ENCODE peak calls at places on chromosomes 1 and 21, in ten cellular contexts. H is HL-60, M is AG09309, D is right lobe of liver, U is AG04450, Q is choroid plexus epithelial cell, F is fibroblast of lung, P is cardiac fibroblast, X is astrocyte of the spinal cord, S is HCT116. I is an unnamed sample.

GRCh38 chr1:21237386-21238088 is 52.7 kb downstream of the ECE1 start:
- DNase-seq in H (no peak), M (no peak), D (no peak), U (no peak), Q (no peak), F (no peak), P (no peak), X (no peak), S (no peak), I (no peak)

GRCh38 chr1:94317790-94318188 is 80.4 kb upstream of the ARHGAP29 start:
- DNase-seq in H (no peak), M (no peak), D (no peak), U (no peak), Q (no peak), F (no peak), P (no peak), X (no peak), S (no peak), I (no peak)

GRCh38 chr1:172533511-172534116 is 664 bp downstream of the SUCO start:
- DNase-seq in H (peak), M (peak), D (peak), U (no peak), Q (peak), F (peak), P (peak), X (peak), S (no peak), I (no peak)

GRCh38 chr21:46126321-46127238 is 28.7 kb downstream of the COL6A2 start:
- DNase-seq in H (no peak), M (no peak), D (peak), U (no peak), Q (no peak), F (no peak), P (no peak), X (no peak), S (no peak), I (no peak)

GRCh38 chr21:42757826-42758655 is 104.6 kb downstream of the PDE9A start:
- DNase-seq in H (no peak), M (no peak), D (no peak), U (no peak), Q (no peak), F (no peak), P (no peak), X (no peak), S (no peak), I (no peak)

GRCh38 chr1:75768021-75768420 is 18.0 kb upstream of the RABGGTB start:
- DNase-seq in H (no peak), M (no peak), D (no peak), U (no peak), Q (peak), F (no peak), P (peak), X (no peak), S (no peak), I (no peak)

GRCh38 chr21:32442566-32443318 is 30.2 kb downstream of the EVA1C start:
- DNase-seq in H (no peak), M (no peak), D (no peak), U (no peak), Q (peak), F (no peak), P (peak), X (no peak), S (no peak), I (no peak)

GRCh38 chr21:33308586-33309490 is 15.9 kb upstream of the IFNAR1 start:
- DNase-seq in H (peak), M (no peak), D (no peak), U (no peak), Q (peak), F (peak), P (no peak), X (peak), S (no peak), I (no peak)

GRCh38 chr1:28058971-28059878 is 29.2 kb downstream of the EYA3 start:
- DNase-seq in H (peak), M (no peak), D (no peak), U (no peak), Q (no peak), F (no peak), P (no peak), X (no peak), S (no peak), I (no peak)

GRCh38 chr1:185341196-185341781 is 24.2 kb upstream of the IVNS1ABP start:
- DNase-seq in H (no peak), M (no peak), D (no peak), U (no peak), Q (no peak), F (no peak), P (no peak), X (no peak), S (no peak), I (no peak)

GRCh38 chr1:185342017-185342416 is 25.0 kb upstream of the IVNS1ABP start:
- DNase-seq in H (no peak), M (no peak), D (no peak), U (no peak), Q (no peak), F (no peak), P (no peak), X (peak), S (no peak), I (peak)

GRCh38 chr1:185342672-185343259 is 25.7 kb upstream of the IVNS1ABP start:
- DNase-seq in H (no peak), M (no peak), D (no peak), U (no peak), Q (no peak), F (no peak), P (no peak), X (no peak), S (no peak), I (no peak)

GRCh38 chr1:185337221-185337620 is 20.2 kb upstream of the IVNS1ABP start:
- DNase-seq in H (peak), M (peak), D (no peak), U (no peak), Q (peak), F (no peak), P (peak), X (peak), S (no peak), I (no peak)

DNA sequence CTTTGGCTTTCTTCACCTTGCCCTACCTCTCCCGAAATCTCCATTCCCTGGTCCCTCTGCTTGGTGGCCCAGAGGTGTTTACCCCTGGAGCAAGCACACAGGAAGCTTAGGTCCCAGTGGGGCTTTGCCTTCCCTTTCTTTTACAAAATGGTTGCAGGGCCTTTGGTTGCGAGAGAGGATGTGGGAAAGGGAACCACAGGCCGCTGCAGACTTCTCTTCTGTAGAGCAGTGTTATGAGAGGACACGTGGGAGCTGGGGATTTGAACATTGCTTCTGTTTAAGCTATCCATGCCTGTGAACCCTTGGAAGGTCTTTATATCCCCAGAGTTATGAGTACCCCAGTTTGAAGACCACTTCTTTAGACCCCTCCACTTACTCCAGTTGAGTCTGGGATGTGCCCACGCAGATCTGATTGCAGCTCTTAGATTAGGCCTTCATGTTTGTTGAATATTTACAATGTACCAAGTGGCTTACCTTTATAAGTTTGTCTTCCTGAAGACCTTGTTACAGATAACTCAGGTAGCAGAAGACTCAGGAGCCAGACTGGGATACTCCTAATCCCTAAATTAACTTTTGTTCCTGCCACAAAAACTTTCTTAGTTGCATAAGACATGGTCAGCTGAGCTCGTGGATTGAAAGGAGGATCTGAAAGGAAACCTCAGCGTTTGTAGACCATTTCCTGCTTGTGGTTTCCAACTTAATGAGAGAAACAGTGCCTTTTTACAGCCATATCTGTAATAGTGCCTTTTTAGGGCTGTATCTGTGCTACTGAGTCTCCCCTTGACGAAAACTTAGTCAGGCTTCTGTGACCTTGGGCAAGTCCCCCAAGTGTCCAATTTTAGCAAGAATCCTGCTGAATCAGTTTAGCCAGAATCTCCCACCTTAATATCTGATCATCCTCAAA is 21.9 kb upstream of the IVNS1ABP start:
- DNase-seq in H (peak), M (peak), D (no peak), U (no peak), Q (peak), F (no peak), P (peak), X (peak), S (no peak), I (peak)
- H3K4me3 ChIP-seq in H (no peak), M (no peak), D (no peak), U (no peak), Q (no peak), F (no peak), P (no peak), X (no peak), S (no peak), I (no peak)

GRCh38 chr1:14415396-14415795 is 183.1 kb upstream of the KAZN start:
- DNase-seq in H (no peak), M (no peak), D (no peak), U (no peak), Q (no peak), F (no peak), P (no peak), X (no peak), S (no peak), I (no peak)
- TF ChIP-seq CTCF in H (no peak), M (peak), D (no peak), U (no peak), Q (peak), F (no peak), P (no peak), X (peak), S (peak), I (peak)

DNA sequence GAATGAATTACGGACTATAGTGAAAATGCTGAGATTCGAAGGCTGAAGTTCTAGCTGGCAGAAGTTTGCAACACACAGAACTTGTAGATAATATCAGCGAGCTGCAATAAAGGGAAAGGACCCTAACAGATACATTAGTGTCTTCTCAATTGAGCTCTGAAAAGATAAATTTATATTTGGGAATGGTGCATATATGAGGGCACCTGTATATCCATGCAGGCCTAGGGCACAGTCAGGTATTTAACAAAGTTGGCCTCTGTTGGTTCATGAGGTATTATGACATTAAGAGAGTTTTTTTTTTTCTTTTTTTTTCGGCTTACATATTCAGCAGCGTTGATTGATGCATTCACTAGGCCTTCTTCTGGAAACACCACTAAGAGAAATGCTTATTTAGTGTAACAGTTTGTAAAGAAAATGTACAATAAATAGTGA is 2.2 kb downstream of the NFIA start:
- DNase-seq in H (no peak), M (no peak), D (no peak), U (no peak), Q (no peak), F (no peak), P (peak), X (peak), S (no peak), I (no peak)
- H3K4me3 ChIP-seq in H (no peak), M (no peak), D (peak), U (no peak), Q (peak), F (peak), P (peak), X (peak), S (no peak), I (peak)

DNA sequence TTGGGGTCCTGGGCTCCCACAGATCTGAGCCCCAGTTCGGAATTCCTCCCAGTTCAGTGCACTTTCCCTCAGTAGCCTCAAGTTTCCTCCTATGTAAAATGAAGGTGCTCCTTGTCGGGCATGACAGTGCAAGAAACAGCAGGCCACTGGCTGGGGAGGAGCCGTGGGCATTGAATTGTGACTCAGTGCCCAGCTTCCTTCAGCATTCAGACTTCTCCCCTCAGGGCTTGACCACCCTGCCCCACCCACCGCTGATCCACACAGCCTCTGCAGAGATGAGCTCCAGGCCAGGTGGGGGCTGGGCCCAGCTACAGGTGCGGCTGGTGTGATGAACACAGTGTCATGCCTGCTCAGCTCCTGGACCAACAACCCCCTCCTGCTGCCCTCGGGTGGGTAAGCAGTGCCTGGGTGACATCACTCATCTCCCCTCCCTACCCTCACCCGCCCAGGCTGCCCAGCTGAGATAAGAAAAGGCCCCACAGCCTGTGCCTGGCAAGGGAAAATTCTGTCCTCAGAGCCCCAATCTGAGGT is 4.9 kb downstream of the MOB3C start:
- DNase-seq in H (no peak), M (no peak), D (no peak), U (no peak), Q (no peak), F (no peak), P (peak), X (no peak), S (no peak), I (no peak)
- TF ChIP-seq CTCF in H (no peak), M (no peak), D (no peak), U (no peak), Q (no peak), F (no peak), P (no peak), X (no peak), S (no peak), I (no peak)

GRCh38 chr1:231070758-231071443 is 30.8 kb upstream of the FAM89A start:
- DNase-seq in H (no peak), M (no peak), D (no peak), U (no peak), Q (peak), F (no peak), P (no peak), X (no peak), S (no peak), I (no peak)

GRCh38 chr1:231072054-231072453 is 32.0 kb upstream of the FAM89A start:
- DNase-seq in H (no peak), M (no peak), D (no peak), U (no peak), Q (no peak), F (no peak), P (no peak), X (no peak), S (no peak), I (no peak)

GRCh38 chr1:231069333-231069732 is 29.3 kb upstream of the FAM89A start:
- DNase-seq in H (no peak), M (no peak), D (no peak), U (no peak), Q (no peak), F (no peak), P (no peak), X (no peak), S (no peak), I (no peak)

GRCh38 chr1:231065510-231066241 is 25.6 kb upstream of the FAM89A start:
- DNase-seq in H (no peak), M (no peak), D (no peak), U (no peak), Q (no peak), F (no peak), P (no peak), X (no peak), S (no peak), I (no peak)

GRCh38 chr1:231068772-231069171 is 28.7 kb upstream of the FAM89A start:
- DNase-seq in H (no peak), M (no peak), D (no peak), U (no peak), Q (no peak), F (no peak), P (no peak), X (no peak), S (no peak), I (no peak)
- H3K4me3 ChIP-seq in H (no peak), M (no peak), D (no peak), U (no peak), Q (no peak), F (no peak), P (no peak), X (no peak), S (no peak), I (no peak)

GRCh38 chr21:38651570-38651969 is 153.3 kb upstream of the ERG start:
- DNase-seq in H (no peak), M (no peak), D (no peak), U (no peak), Q (no peak), F (no peak), P (no peak), X (no peak), S (no peak), I (no peak)

GRCh38 chr21:38654580-38654979 is 151.1 kb upstream of the ETS2 start:
- DNase-seq in H (no peak), M (no peak), D (no peak), U (no peak), Q (no peak), F (no peak), P (no peak), X (no peak), S (no peak), I (no peak)

GRCh38 chr21:38649120-38649519 is 150.8 kb upstream of the ERG start:
- DNase-seq in H (no peak), M (no peak), D (no peak), U (no peak), Q (no peak), F (no peak), P (no peak), X (no peak), S (no peak), I (no peak)

GRCh38 chr21:38652396-38652795 is 153.3 kb upstream of the ETS2 start:
- DNase-seq in H (no peak), M (no peak), D (no peak), U (no peak), Q (no peak), F (no peak), P (no peak), X (no peak), S (no peak), I (no peak)
- TF ChIP-seq CTCF in H (no peak), M (no peak), D (no peak), U (no peak), Q (no peak), F (no peak), P (no peak), X (no peak), S (no peak), I (no peak)

GRCh38 chr1:78836736-78837135 is 169.8 kb downstream of the ADGRL4 start:
- DNase-seq in H (no peak), M (no peak), D (no peak), U (no peak), Q (peak), F (peak), P (peak), X (no peak), S (no peak), I (no peak)
- H3K4me3 ChIP-seq in H (no peak), M (no peak), D (no peak), U (no peak), Q (no peak), F (no peak), P (no peak), X (no peak), S (no peak), I (no peak)

GRCh38 chr1:30788580-30789387 is 31.2 kb upstream of the LAPTM5 start:
- DNase-seq in H (no peak), M (no peak), D (no peak), U (no peak), Q (no peak), F (no peak), P (peak), X (no peak), S (no peak), I (no peak)

GRCh38 chr1:30790850-30791778 is 33.5 kb upstream of the LAPTM5 start:
- DNase-seq in H (peak), M (no peak), D (no peak), U (no peak), Q (no peak), F (no peak), P (no peak), X (no peak), S (no peak), I (no peak)

GRCh38 chr1:30787856-30788495 is 30.4 kb upstream of the LAPTM5 start:
- DNase-seq in H (no peak), M (no peak), D (no peak), U (no peak), Q (no peak), F (no peak), P (no peak), X (no peak), S (no peak), I (no peak)

GRCh38 chr1:30791853-30792252 is 34.3 kb upstream of the LAPTM5 start:
- DNase-seq in H (no peak), M (no peak), D (no peak), U (no peak), Q (no peak), F (no peak), P (no peak), X (no peak), S (no peak), I (no peak)

DNA sequence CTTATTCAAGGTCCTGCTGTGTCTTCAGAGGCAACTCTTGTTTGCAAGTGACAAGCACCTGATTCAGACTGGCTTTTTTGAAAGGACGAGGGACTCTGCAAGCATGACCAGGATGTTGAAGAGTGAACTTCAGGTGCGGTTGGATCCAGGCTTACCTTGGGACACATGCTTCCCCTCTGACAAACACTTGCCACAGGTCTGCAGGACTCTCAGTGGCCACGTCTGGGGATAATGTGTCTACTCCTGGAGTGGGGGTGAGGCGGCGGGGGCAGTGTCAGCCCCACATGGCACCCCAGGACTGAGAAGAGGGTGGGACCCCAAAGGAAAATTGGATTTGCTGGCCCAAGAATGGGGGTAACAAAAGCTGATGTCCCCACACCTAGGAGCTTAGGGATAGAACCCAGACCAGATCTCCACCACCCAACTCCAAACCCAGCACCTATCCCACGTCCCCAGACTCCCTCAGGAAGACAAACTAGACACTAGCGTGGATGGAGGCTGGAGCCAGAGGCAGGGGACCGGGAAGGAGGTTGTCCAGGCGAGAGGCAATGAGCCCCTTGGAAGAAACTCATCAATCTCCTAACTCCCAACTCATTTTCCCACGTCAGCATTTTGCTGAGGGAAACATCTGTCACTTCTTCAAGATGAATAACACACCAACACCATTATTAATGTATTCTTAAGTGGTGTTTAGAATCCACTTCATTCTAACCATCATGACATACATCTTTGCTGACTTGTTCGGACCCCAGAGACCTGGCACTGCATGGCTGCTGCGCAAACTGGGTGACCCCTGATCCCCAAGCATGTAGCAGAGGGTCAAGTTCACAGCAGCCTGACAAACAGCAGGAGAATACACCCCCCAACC is 32.0 kb upstream of the LAPTM5 start:
- DNase-seq in H (no peak), M (no peak), D (no peak), U (no peak), Q (no peak), F (no peak), P (no peak), X (no peak), S (no peak), I (no peak)
- TF ChIP-seq CTCF in H (no peak), M (no peak), D (no peak), U (no peak), Q (no peak), F (no peak), P (no peak), X (no peak), S (no peak), I (no peak)

GRCh38 chr1:11807087-11807486 is 1.1 kb downstream of the CLCN6 start:
- DNase-seq in H (no peak), M (no peak), D (no peak), U (no peak), Q (no peak), F (no peak), P (no peak), X (no peak), S (no peak), I (no peak)
- H3K4me3 ChIP-seq in H (peak), M (peak), D (peak), U (peak), Q (peak), F (peak), P (peak), X (peak), S (peak), I (peak)